ENCODE peak calls at places on chromosomes 11 and 22, in nine cellular contexts. A is cardiac muscle cell, W is dorsolateral prefrontal cortex, K is psoas muscle, J is sigmoid colon, B is upper lobe of left lung, I is IMR-90, U is right atrium auricular region, Q is upper lobe of right lung. R is an unnamed sample.

GRCh38 chr11:124551189-124551588 is 7.7 kb upstream of the OR8B12 start:
- DNase-seq in I (no peak), U (no peak), K (no peak), W (no peak), J (no peak), Q (no peak), A (no peak), B (no peak), R (no peak)

GRCh38 chr11:65639623-65640482 is 2.0 kb downstream of the SIPA1 start:
- DNase-seq in U (no peak), J (no peak), A (no peak), I (no peak), K (no peak), B (peak), W (no peak), Q (no peak), R (no peak)

GRCh38 chr11:128598755-128599154 is 11.4 kb upstream of the ETS1 start:
- DNase-seq in J (no peak), W (no peak), I (peak), A (no peak), Q (no peak), U (no peak), K (no peak), B (no peak), R (no peak)

GRCh38 chr22:36365020-36365411 is 22.8 kb downstream of the MYH9 start:
- DNase-seq in I (peak), Q (no peak), A (no peak), W (no peak), B (peak), K (peak), J (peak), U (peak), R (peak)

GRCh38 chr11:112525270-112525669 is 264.6 kb upstream of the PLET1 start:
- DNase-seq in U (peak), J (peak), A (no peak), K (peak), I (no peak), W (no peak), B (peak), Q (no peak), R (no peak)

GRCh38 chr11:87425943-87426342 is 388.2 kb downstream of the TMEM135 start:
- DNase-seq in W (no peak), Q (no peak), A (no peak), U (no peak), K (no peak), J (no peak), I (peak), B (no peak), R (no peak)

GRCh38 chr11:20881328-20882079 is 212.1 kb downstream of the NELL1 start:
- DNase-seq in Q (no peak), B (no peak), W (no peak), U (no peak), A (no peak), J (no peak), K (no peak), I (no peak), R (no peak)

GRCh38 chr11:40241524-40242037 is 1217.9 kb downstream of the LRRC4C start:
- DNase-seq in I (no peak), Q (no peak), U (peak), W (no peak), A (no peak), B (no peak), J (peak), K (peak), R (no peak)

GRCh38 chr22:37333724-37334460 is 51.6 kb downstream of the CYTH4 start:
- DNase-seq in A (no peak), K (no peak), J (no peak), W (no peak), Q (no peak), U (no peak), B (no peak), I (no peak), R (no peak)

GRCh38 chr22:19632671-19633148 is 81.6 kb upstream of the SEPTIN5 start:
- DNase-seq in A (no peak), I (no peak), J (peak), U (no peak), K (no peak), B (no peak), W (no peak), Q (no peak), R (peak)

GRCh38 chr11:118227865-118228785 is 3.3 kb upstream of the JAML start:
- DNase-seq in B (no peak), A (no peak), J (no peak), K (no peak), U (no peak), I (no peak), Q (no peak), W (no peak), R (no peak)

GRCh38 chr22:38741166-38741565 is 14.6 kb downstream of the SUN2 start:
- DNase-seq in I (no peak), J (no peak), B (no peak), Q (no peak), W (no peak), A (no peak), K (no peak), U (no peak), R (no peak)

GRCh38 chr11:64848779-64849599 is 4.5 kb upstream of the CDC42BPG start:
- DNase-seq in J (no peak), W (no peak), A (no peak), Q (no peak), B (peak), K (no peak), U (no peak), I (no peak), R (no peak)

GRCh38 chr22:34490911-34491310 is 570.6 kb upstream of the LARGE1 start:
- DNase-seq in K (no peak), W (no peak), J (no peak), Q (no peak), B (no peak), A (no peak), U (no peak), I (no peak), R (no peak)

GRCh38 chr11:65777241-65777640 is 3.5 kb downstream of the AP5B1 start:
- DNase-seq in B (no peak), A (no peak), J (peak), Q (peak), W (no peak), K (no peak), I (no peak), U (peak), R (no peak)

GRCh38 chr11:47004595-47005033 is 68.1 kb downstream of the CSTPP1 start:
- DNase-seq in Q (no peak), A (peak), U (peak), K (peak), B (peak), I (peak), J (peak), W (peak), R (peak)

GRCh38 chr11:124174001-124174400 is 9.1 kb upstream of the OR10D3 start:
- DNase-seq in I (peak), U (no peak), K (no peak), B (no peak), A (peak), Q (no peak), J (no peak), W (no peak), R (no peak)

GRCh38 chr11:75233688-75234295 is 6.8 kb upstream of the TPBGL start:
- DNase-seq in Q (no peak), J (no peak), U (no peak), W (no peak), K (no peak), I (peak), B (no peak), A (peak), R (no peak)

GRCh38 chr11:68505596-68505995 is 45.0 kb downstream of the PPP6R3 start:
- DNase-seq in B (no peak), W (no peak), U (no peak), J (no peak), K (no peak), Q (no peak), A (peak), I (peak), R (no peak)

GRCh38 chr11:34405079-34405858 is 33.5 kb upstream of the CAT start:
- DNase-seq in W (no peak), K (no peak), B (no peak), J (no peak), A (no peak), U (no peak), Q (no peak), I (no peak), R (no peak)

GRCh38 chr22:38413085-38414008 is 41.7 kb downstream of the KCNJ4 start:
- DNase-seq in A (peak), J (peak), K (no peak), U (no peak), B (peak), Q (peak), I (no peak), W (peak), R (peak)

GRCh38 chr11:29279716-29280115 is 737.1 kb downstream of the KCNA4 start:
- DNase-seq in K (no peak), U (no peak), W (no peak), B (no peak), I (no peak), A (no peak), Q (no peak), J (no peak), R (no peak)

GRCh38 chr11:117595440-117595839 is 201.6 kb downstream of the DSCAML1 start:
- DNase-seq in B (no peak), W (no peak), U (no peak), J (no peak), I (no peak), K (no peak), Q (no peak), A (no peak), R (no peak)

GRCh38 chr22:46547179-46547882 is 9.9 kb upstream of the CELSR1 start:
- DNase-seq in J (no peak), I (peak), A (peak), Q (no peak), W (no peak), B (peak), K (peak), U (peak), R (no peak)

GRCh38 chr11:100671471-100671870 is 15.6 kb upstream of the ARHGAP42 start:
- DNase-seq in W (no peak), Q (no peak), A (no peak), J (no peak), U (no peak), B (no peak), I (peak), K (no peak), R (no peak)

GRCh38 chr11:65489706-65490310 is 9.0 kb upstream of the MALAT1 start:
- DNase-seq in K (peak), Q (peak), B (no peak), I (no peak), W (no peak), A (no peak), U (no peak), J (peak), R (peak)

GRCh38 chr11:44775366-44776356 is 48.9 kb downstream of the TSPAN18 start:
- DNase-seq in A (peak), K (peak), J (peak), I (peak), U (no peak), Q (no peak), W (no peak), B (peak), R (peak)

GRCh38 chr22:45842141-45842831 is 134.7 kb downstream of the WNT7B start:
- DNase-seq in U (no peak), W (no peak), B (no peak), I (peak), J (no peak), A (no peak), Q (no peak), K (no peak), R (no peak)

GRCh38 chr11:130906616-130907015 is 9.7 kb downstream of the SNX19 start:
- DNase-seq in K (no peak), B (no peak), U (no peak), J (no peak), W (no peak), A (no peak), Q (no peak), I (no peak), R (no peak)

GRCh38 chr11:130907229-130907628 is 9.1 kb downstream of the SNX19 start:
- DNase-seq in U (no peak), J (no peak), A (no peak), B (no peak), W (no peak), K (no peak), I (no peak), Q (no peak), R (no peak)

GRCh38 chr11:130905512-130905911 is 10.8 kb downstream of the SNX19 start:
- DNase-seq in U (no peak), B (no peak), A (no peak), K (no peak), I (no peak), Q (no peak), W (no peak), J (no peak), R (no peak)

GRCh38 chr11:130902380-130902779 is 13.9 kb downstream of the SNX19 start:
- DNase-seq in U (no peak), A (no peak), J (no peak), K (no peak), Q (no peak), I (no peak), W (no peak), B (no peak), R (no peak)

GRCh38 chr11:130904380-130904779 is 11.9 kb downstream of the SNX19 start:
- DNase-seq in J (no peak), K (no peak), U (no peak), W (no peak), B (no peak), Q (no peak), I (no peak), A (no peak), R (no peak)
- H3K27ac ChIP-seq in J (peak), K (no peak), U (no peak), W (no peak), B (no peak), Q (no peak), I (no peak), A (no peak), R (no peak)

DNA sequence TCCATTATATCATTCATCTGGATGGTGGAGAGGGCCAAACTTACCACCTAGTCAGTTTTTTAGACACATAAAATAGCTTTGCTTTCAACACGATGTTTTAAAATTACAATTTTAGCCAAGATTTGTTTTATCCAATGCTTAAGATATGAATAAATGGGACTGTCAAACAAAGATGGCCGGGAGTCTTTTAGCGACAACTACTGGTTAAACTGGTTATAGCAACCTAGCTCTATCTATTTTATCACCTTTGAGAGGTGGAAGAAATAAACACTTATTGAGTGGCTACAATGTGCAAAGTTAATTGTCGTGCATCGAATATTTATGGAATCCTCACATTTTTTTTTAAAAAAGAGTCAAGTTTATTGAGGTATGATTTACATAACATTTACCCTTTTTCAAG is 279.8 kb downstream of the MIAT start:
- DNase-seq in A (no peak), I (no peak), K (no peak), Q (no peak), W (no peak), J (no peak), B (no peak), U (no peak), R (no peak)
- TF ChIP-seq CTCF in A (no peak), I (no peak), K (no peak), Q (no peak), W (no peak), J (no peak), B (no peak), U (no peak), R (no peak)

GRCh38 chr22:26579331-26579886 is 10.5 kb downstream of the TPST2 start:
- DNase-seq in Q (peak), W (no peak), U (no peak), K (no peak), J (no peak), B (peak), I (no peak), A (no peak), R (no peak)
- H3K4me3 ChIP-seq in Q (no peak), W (no peak), U (no peak), K (no peak), J (no peak), B (no peak), I (no peak), A (no peak), R (no peak)

DNA sequence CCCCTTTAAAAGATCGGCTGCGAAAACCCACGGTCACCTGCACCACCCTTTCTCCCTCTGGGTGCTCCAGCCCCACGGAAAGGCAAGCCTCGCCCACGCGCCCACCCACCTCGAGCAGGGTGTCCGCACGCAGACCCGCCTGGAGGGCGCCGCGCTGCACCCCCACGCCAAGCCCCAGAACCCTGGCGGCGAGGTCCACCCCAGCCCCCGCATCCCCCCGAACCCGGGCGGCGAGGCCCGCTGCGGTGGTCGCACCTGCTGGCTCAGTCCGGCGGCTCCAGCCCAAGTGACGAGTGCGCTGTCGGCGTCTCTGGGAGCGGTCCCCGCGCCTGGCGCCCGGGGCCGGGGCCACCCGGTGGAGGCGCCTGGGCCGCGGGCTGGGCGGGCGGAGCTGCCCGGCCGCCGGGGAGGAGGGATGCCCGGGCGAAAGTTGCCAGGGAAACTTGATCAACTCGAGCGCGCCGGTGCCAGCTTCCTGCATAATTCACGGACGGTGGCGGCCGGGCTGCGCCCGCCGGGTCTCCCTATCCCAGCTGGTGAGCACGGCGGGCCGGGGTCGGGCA is 1.1 kb downstream of the SHANK2 start:
- DNase-seq in Q (peak), U (no peak), W (peak), K (no peak), A (no peak), B (peak), I (no peak), J (no peak), R (no peak)
- H3K27ac ChIP-seq in Q (no peak), U (no peak), W (no peak), K (no peak), A (no peak), B (peak), I (peak), J (no peak), R (no peak)

GRCh38 chr11:122293298-122294023 is 177.4 kb upstream of the BLID start:
- DNase-seq in W (no peak), U (no peak), A (no peak), K (no peak), I (peak), B (no peak), Q (no peak), J (no peak), R (no peak)
- TF ChIP-seq CTCF in W (peak), U (peak), A (peak), K (peak), I (peak), B (no peak), Q (peak), J (no peak), R (no peak)

GRCh38 chr11:10528121-10528520 is 12.9 kb downstream of the RNF141 start:
- DNase-seq in U (no peak), B (no peak), Q (no peak), W (no peak), J (no peak), A (no peak), I (peak), K (no peak), R (no peak)
- H3K4me3 ChIP-seq in U (no peak), B (no peak), Q (no peak), W (no peak), J (no peak), A (no peak), I (no peak), K (no peak), R (no peak)

GRCh38 chr11:12807621-12808020 is 133.4 kb downstream of the TEAD1 start:
- DNase-seq in Q (no peak), U (no peak), B (peak), J (no peak), I (no peak), A (no peak), W (no peak), K (no peak), R (no peak)

GRCh38 chr11:12811861-12812260 is 137.6 kb downstream of the TEAD1 start:
- DNase-seq in K (no peak), W (no peak), B (no peak), A (no peak), Q (no peak), I (no peak), J (no peak), U (no peak), R (no peak)

GRCh38 chr11:12808519-12808918 is 134.3 kb downstream of the TEAD1 start:
- DNase-seq in U (no peak), B (no peak), J (no peak), I (peak), K (no peak), A (no peak), Q (no peak), W (no peak), R (no peak)

GRCh38 chr11:12812849-12813248 is 138.6 kb downstream of the TEAD1 start:
- DNase-seq in B (no peak), W (no peak), J (no peak), I (no peak), U (no peak), Q (no peak), K (no peak), A (peak), R (no peak)

GRCh38 chr11:12810497-12810896 is 136.3 kb downstream of the TEAD1 start:
- DNase-seq in K (no peak), Q (no peak), A (no peak), B (no peak), U (no peak), I (peak), J (no peak), W (no peak), R (no peak)
- H3K27ac ChIP-seq in K (peak), Q (no peak), A (no peak), B (no peak), U (no peak), I (no peak), J (peak), W (no peak), R (no peak)

GRCh38 chr11:132992838-132993680 is 539.2 kb downstream of the OPCML start:
- DNase-seq in A (no peak), Q (no peak), W (no peak), K (no peak), I (peak), B (no peak), U (no peak), J (no peak), R (no peak)
- TF ChIP-seq CTCF in A (peak), Q (no peak), W (peak), K (no peak), I (peak), B (no peak), U (no peak), J (no peak), R (no peak)

GRCh38 chr11:60852639-60853468 is 2.9 kb downstream of the PTGDR2 start:
- DNase-seq in A (no peak), J (no peak), U (no peak), B (no peak), I (no peak), W (no peak), K (no peak), Q (no peak), R (no peak)
- H3K4me3 ChIP-seq in A (no peak), J (no peak), U (no peak), B (no peak), I (no peak), W (no peak), K (no peak), Q (no peak), R (no peak)

R was measured in coronary artery.